ENCODE peak calls at places on chromosomes 4 and X, in five cellular contexts. J is AG04450, L is cardiac muscle cell, M is RWPE1, R is psoas muscle. U is an unnamed sample.

GRCh38 chr4:186018756-186019155 is 50.2 kb upstream of the TLR3 start:
- DNase-seq in L (no peak), M (no peak), J (no peak), R (no peak), U (no peak)

GRCh38 chr4:96407651-96408342 is 567.9 kb downstream of the PDHA2 start:
- DNase-seq in M (no peak), R (no peak), L (peak; percentile 1), J (no peak), U (no peak)

GRCh38 chr4:26355392-26356052 is 34.7 kb downstream of the RBPJ start:
- DNase-seq in M (no peak), R (no peak), J (no peak), L (no peak), U (no peak)

GRCh38 chrX:110557864-110558263 is 199.2 kb downstream of the RTL9 start:
- DNase-seq in J (no peak), L (no peak), M (no peak), R (no peak), U (no peak)

GRCh38 chr4:42302348-42302747 is 94.9 kb upstream of the SHISA3 start:
- DNase-seq in J (no peak), M (peak; percentile 20), R (no peak), L (peak; percentile 53), U (peak; percentile 22)

GRCh38 chrX:133884430-133885394 is 100.7 kb downstream of the GPC3 start:
- DNase-seq in R (no peak), M (no peak), J (no peak), L (no peak), U (no peak)

GRCh38 chr4:4526401-4526800 is 15.4 kb downstream of the STX18 start:
- DNase-seq in M (no peak), J (no peak), L (no peak), R (no peak), U (no peak)

GRCh38 chr4:130851932-130852331 is 1756.0 kb downstream of the C4orf33 start:
- DNase-seq in J (no peak), M (no peak), R (no peak), L (no peak), U (no peak)

GRCh38 chr4:124262211-124263179 is 450.0 kb downstream of the ANKRD50 start:
- DNase-seq in M (peak; percentile 72), R (peak; percentile 25), L (peak; percentile 96), J (peak; percentile 73), U (peak; percentile 62)

GRCh38 chr4:185017964-185018772 is at the start of gene HELT:
- DNase-seq in J (no peak), L (no peak), R (no peak), M (no peak), U (no peak)

GRCh38 chr4:6749340-6750171 is 33.0 kb upstream of the KIAA0232 start:
- DNase-seq in R (peak; percentile 83), L (peak; percentile 19), M (peak; percentile 39), J (no peak), U (no peak)

GRCh38 chrX:34063616-34064015 is 68.5 kb downstream of the FAM47A start:
- DNase-seq in R (no peak), M (no peak), J (no peak), L (no peak), U (no peak)

GRCh38 chr4:77203380-77204197 is 46.6 kb downstream of the CCNG2 start:
- DNase-seq in L (peak; percentile 89), M (peak; percentile 29), R (peak; percentile 26), J (peak; percentile 61), U (peak; percentile 75)

GRCh38 chr4:176309046-176309445 is 10.7 kb upstream of the SPCS3 start:
- DNase-seq in R (no peak), J (no peak), M (no peak), L (no peak), U (no peak)

GRCh38 chr4:15428611-15429010 is 778 bp downstream of the C1QTNF7 start:
- DNase-seq in J (no peak), L (no peak), M (no peak), R (peak; percentile 30), U (no peak)

DNA sequence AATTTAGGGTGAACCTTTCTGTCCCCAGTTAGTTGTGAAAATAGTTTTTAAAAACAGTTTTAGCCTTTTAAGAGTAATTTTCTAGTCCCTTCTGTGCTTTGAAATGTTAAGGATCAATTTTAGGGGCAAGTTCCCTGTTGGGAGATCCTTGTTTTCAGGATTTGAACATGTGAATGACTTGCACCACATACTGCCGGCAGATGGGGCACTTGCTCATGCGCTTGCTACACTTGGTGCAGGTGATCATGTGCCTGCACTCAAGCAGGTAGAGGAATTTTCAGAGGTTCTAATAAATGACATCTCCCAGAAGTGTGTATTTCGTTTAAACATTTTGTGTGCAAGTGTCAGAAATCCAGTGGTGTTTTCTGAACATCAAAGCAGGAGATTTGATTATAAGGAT is 195.9 kb downstream of the CHM start:
- DNase-seq in M (peak; percentile 1), R (no peak), J (no peak), L (peak; percentile 11), U (no peak)
- TF ChIP-seq CTCF in M (peak; percentile 21), R (peak; percentile 46), J (no peak), L (peak; percentile 29), U (peak; percentile 69)

DNA sequence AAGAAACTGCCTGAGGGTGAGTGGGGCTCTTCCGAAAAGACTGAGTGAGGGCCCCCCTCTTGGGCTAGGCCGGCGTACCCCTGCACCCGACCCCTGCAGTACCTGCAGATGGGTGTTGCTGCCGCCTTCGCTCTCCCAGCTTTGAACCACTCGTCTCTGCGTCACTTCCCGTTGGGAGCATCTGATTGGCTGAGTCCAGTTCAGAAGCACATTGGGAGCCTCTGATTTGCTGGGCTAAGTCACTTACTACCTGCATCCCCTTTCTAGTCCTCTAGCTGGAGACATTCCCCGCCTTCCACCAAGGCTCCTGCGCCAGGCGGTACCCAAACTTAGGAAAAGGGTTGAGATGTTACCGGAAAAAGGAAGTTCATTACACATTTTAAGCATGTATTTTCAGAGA is 20.4 kb upstream of the WWC2 start:
- DNase-seq in M (no peak), J (no peak), R (no peak), L (no peak), U (no peak)
- TF ChIP-seq CTCF in M (no peak), J (no peak), R (no peak), L (no peak), U (no peak)

DNA sequence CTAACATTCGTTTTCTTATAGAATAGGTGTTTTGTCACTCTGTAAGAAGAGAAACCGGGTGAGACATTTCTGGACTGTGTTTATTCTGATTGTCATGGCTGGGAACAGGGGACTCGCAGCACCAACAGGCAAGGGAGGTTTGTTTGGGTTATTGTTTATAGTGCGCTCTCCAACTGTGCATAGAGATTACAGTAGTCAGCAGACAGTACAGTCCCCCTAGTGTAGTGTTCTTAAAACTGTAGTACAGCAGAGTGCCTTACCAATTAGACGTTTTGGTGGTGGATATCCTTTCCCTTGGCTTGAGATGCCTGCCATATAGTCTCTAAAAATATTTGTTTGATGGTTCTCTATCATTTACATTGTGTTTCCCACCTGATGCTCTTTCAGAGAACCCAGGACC is 782 bp upstream of the RNF150 start:
- DNase-seq in L (no peak), R (no peak), M (no peak), J (no peak), U (no peak)
- TF ChIP-seq CTCF in L (no peak), R (no peak), M (no peak), J (peak; percentile 55), U (no peak)

GRCh38 chr4:116275006-116275405 is 810.4 kb downstream of the TRAM1L1 start:
- DNase-seq in J (no peak), R (no peak), L (no peak), M (no peak), U (no peak)

GRCh38 chr4:116272336-116272735 is 813.0 kb downstream of the TRAM1L1 start:
- DNase-seq in L (no peak), R (no peak), J (no peak), M (no peak), U (no peak)
- TF ChIP-seq CTCF in L (no peak), R (no peak), J (no peak), M (no peak), U (no peak)

DNA sequence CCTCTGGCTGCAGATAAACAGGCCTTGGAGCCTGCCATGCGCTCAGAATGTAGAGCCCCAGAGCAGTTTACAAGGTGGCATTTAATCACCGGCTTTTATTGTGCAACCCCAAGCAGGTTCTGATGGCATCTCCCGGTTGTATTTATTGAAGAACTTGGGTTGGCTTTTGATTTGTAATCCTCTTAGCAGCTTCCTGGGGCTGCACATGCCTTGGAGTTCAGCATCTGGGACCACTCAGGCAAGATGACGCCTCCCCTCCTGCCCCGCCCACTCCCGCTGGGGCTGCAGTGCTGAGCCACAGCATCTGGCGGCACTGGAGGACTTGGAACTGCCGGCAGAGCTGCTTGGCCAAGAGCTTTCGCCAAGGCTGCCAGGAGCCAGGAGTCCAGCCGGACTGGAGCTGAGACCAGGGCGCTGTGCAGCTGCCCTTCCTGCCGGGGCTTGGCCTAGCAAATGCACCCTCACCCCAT is 5.3 kb downstream of the HTRA3 start:
- DNase-seq in M (no peak), J (peak; percentile 95), L (peak; percentile 92), R (peak; percentile 92), U (peak; percentile 30)
- TF ChIP-seq CTCF in M (no peak), J (peak; percentile 61), L (peak; percentile 53), R (peak; percentile 41), U (no peak)

GRCh38 chr4:99156992-99157391 is 12.9 kb upstream of the ADH4 start:
- DNase-seq in R (no peak), J (no peak), M (no peak), L (no peak), U (no peak)

GRCh38 chr4:99157478-99157935 is 13.4 kb upstream of the ADH4 start:
- DNase-seq in J (no peak), M (no peak), R (no peak), L (no peak), U (no peak)

GRCh38 chr4:99161700-99162099 is 17.6 kb upstream of the ADH4 start:
- DNase-seq in M (no peak), R (no peak), J (no peak), L (no peak), U (no peak)

GRCh38 chr4:99154658-99155342 is 10.7 kb upstream of the ADH4 start:
- DNase-seq in R (no peak), J (no peak), L (no peak), M (no peak), U (no peak)

DNA sequence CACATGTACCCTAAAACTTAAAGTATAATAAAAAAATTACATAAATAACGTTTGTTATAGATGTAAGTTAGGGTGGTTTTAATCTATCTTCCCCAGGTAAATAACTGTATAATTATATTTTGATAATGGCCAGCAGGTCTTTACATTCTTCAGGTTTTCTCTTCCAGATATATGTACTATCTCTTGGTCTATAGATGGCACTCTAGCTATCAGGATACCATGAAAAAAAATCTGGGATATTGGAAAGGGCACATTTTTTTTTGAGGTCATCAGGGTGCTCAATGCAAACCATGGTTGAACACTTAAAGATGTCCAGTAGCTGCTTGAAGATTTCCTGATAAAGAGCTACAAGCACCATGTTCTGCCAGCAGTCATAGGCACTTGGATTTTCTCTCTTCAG is 15.6 kb upstream of the ADH4 start:
- DNase-seq in R (no peak), M (no peak), J (no peak), L (no peak), U (no peak)
- TF ChIP-seq CTCF in R (no peak), M (no peak), J (peak; percentile 8), L (no peak), U (no peak)

U was measured in neural crest cell.